ENCODE peak calls at places on chromosome 20, in nine cellular contexts. H, B, W, L, C, O, J, E and A are unnamed samples. For H3K4me1, the result is how much of the 10 kb centered on the place peaks cover.

GRCh38 chr20:24782801-24783630 is 166.1 kb upstream of the CST7 start:
- DNase-seq in O (no peak), W (peak), L (peak), H (no peak), B (peak), C (peak), J (peak), E (no peak), A (no peak)

GRCh38 chr20:20318318-20319161 is 49.4 kb upstream of the INSM1 start:
- DNase-seq in W (no peak), H (no peak), B (no peak), E (no peak), O (no peak), C (no peak), L (no peak), J (no peak), A (no peak)

GRCh38 chr20:51946581-51946980 is 144.3 kb upstream of the SALL4 start:
- DNase-seq in B (no peak), C (no peak), J (no peak), L (no peak), W (no peak), H (no peak), O (no peak), E (no peak), A (no peak)

GRCh38 chr20:57804470-57805250 is 94.8 kb upstream of the PMEPA1 start:
- DNase-seq in O (no peak), H (no peak), C (no peak), W (no peak), E (no peak), B (no peak), J (no peak), L (no peak), A (no peak)

GRCh38 chr20:50724851-50725721 is 6.3 kb upstream of the PARD6B start:
- DNase-seq in L (peak), J (peak), E (peak), C (peak), O (no peak), H (peak), W (peak), B (peak), A (no peak)

GRCh38 chr20:24842591-24843442 is 106.3 kb upstream of the CST7 start:
- DNase-seq in C (no peak), W (no peak), L (no peak), O (no peak), B (no peak), J (no peak), H (no peak), E (no peak), A (no peak)

GRCh38 chr20:15706719-15707118 is 866.5 kb downstream of the KIF16B start:
- DNase-seq in H (no peak), B (no peak), L (no peak), O (no peak), E (no peak), J (no peak), C (no peak), W (peak), A (no peak)

GRCh38 chr20:20338133-20338730 is 29.7 kb upstream of the INSM1 start:
- DNase-seq in O (no peak), W (no peak), J (no peak), H (no peak), E (no peak), C (no peak), L (no peak), B (no peak), A (no peak)

GRCh38 chr20:1183153-1183552 is 1.6 kb downstream of the TMEM74B start:
- DNase-seq in H (no peak), O (no peak), C (no peak), L (no peak), J (no peak), E (no peak), W (no peak), B (no peak), A (no peak)

GRCh38 chr20:62819494-62820174 is 2.8 kb downstream of the COL9A3 start:
- DNase-seq in O (no peak), B (no peak), C (no peak), L (no peak), J (no peak), H (no peak), E (peak), W (peak), A (no peak)

GRCh38 chr20:64258071-64258823 is 2.7 kb downstream of the PCMTD2 start:
- DNase-seq in B (no peak), E (no peak), C (no peak), O (no peak), W (no peak), L (no peak), J (no peak), H (no peak), A (no peak)

GRCh38 chr20:64255361-64256281 is at the start of gene PCMTD2:
- DNase-seq in E (peak), B (peak), L (peak), W (peak), O (peak), H (peak), J (peak), C (peak), A (peak)

GRCh38 chr20:64256282-64256947 is 867 bp downstream of the PCMTD2 start:
- DNase-seq in C (no peak), J (no peak), H (no peak), W (no peak), L (no peak), E (no peak), O (no peak), B (peak), A (no peak)

GRCh38 chr20:64254571-64255360 is 782 bp upstream of the PCMTD2 start:
- DNase-seq in O (no peak), H (no peak), C (no peak), W (peak), J (peak), B (no peak), E (no peak), L (no peak), A (no peak)

DNA sequence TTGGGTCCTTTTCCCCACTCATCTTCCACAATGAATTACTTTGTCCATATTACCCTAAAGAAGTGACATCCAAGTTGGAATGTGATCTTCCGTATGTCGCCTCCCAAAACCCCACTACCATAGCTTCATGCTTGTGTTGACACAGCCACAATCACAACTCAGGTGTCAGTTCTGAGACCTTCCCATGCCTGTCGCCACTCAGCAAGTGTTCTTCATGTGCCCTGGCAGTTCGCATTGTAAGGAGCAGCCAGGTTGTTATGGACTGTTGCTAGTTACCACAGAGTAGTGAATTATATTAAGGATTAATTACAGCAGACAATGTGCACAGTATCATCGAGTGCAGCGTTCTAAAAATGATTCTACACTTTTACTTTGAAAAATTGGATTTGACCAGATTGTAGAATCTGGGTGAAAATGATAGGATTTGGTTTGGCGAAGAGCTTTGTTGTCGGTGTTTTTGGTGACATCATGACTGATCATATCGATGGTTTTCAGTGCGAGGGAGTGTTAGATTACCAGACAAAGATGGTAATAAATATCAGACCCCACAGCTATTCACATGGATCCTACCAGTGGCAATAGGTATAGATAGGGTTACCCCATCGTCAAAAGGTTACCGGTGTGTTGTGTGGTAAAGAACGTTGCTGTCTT is 1.7 kb downstream of the PCMTD2 start:
- DNase-seq in H (no peak), B (no peak), L (no peak), W (no peak), C (no peak), O (no peak), E (no peak), J (no peak), A (no peak)
- H3K4me3 ChIP-seq in H (no peak), B (peak), L (peak), W (peak), C (no peak), O (peak), E (peak), J (peak), A (no peak)

DNA sequence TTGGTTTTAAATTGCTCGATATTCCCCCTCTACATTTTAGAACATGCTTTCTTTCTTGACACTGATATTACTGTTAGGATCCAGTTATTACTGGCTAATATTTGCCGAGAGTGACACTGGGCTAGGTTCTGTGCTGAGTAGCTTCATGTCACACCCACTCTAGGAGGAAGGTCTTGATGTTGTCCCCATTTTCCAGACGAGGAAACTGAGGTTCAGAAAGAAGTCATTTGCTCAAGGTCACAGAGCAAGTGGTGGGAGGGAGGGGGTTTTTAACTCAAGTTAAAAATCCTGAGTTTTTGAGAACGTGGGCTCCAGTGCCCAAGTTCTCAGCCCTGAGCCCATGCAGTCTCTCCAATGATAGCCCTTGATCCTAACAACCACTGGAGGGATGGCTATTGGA is 18.9 kb downstream of the TGM2 start:
- DNase-seq in E (no peak), O (no peak), W (no peak), H (no peak), J (no peak), C (no peak), L (no peak), B (no peak), A (no peak)
- H3K4me1 ChIP-seq in E (half or more), O (under half), W (under half), H (under half), J (under half), C (under half), L (under half), B (under half), A (under half)

GRCh38 chr20:52972965-52973819 is 1.0 kb downstream of the TSHZ2 start:
- DNase-seq in W (no peak), E (no peak), L (peak), C (peak), J (no peak), O (peak), B (no peak), H (no peak), A (no peak)

GRCh38 chr20:52975024-52975732 is 3.0 kb downstream of the TSHZ2 start:
- DNase-seq in C (peak), L (no peak), H (no peak), E (no peak), B (no peak), W (peak), O (peak), J (no peak), A (no peak)

GRCh38 chr20:52972190-52972937 is at the start of gene TSHZ2:
- DNase-seq in C (peak), O (peak), W (no peak), J (peak), L (no peak), E (no peak), B (no peak), H (no peak), A (no peak)

GRCh38 chr20:52974155-52974554 is 2.0 kb downstream of the TSHZ2 start:
- DNase-seq in L (no peak), J (no peak), O (peak), B (no peak), W (no peak), C (no peak), E (no peak), H (no peak), A (no peak)

GRCh38 chr20:52971498-52972189 is 514 bp upstream of the TSHZ2 start:
- DNase-seq in B (no peak), C (no peak), J (no peak), L (peak), W (no peak), O (no peak), H (no peak), E (no peak), A (no peak)
- H3K4me3 ChIP-seq in B (no peak), C (no peak), J (peak), L (peak), W (peak), O (peak), H (peak), E (no peak), A (no peak)

DNA sequence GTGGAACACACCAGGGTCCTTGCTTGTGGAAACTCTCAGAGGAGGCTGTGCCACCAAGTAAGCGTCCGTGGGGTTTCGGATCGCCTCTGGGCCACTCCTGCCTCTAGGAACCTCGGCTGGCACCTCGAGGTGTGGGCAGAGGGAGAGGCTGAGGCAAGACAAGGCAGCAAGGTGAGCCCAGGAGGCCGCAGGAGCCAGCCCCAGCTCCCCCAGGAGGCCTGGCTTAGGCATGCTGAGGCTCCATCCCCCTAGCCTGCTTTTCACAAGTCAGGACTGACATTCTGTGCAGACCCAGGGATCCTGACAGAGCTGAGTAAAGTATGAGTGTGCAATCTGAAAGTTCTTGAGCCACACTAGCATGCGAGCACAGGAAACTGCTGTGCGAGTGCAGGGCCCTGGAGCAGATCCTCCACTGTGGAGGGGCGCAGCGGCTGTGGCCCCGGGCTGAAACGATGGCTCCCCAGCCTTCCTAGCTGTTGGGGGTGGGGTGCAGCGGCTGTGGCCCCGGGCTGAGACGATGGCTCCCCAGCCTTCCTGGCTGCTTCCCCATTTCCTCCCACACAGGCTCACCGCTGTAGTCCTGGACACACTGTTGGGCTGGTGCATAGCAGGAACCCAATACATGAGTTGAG is 75.2 kb upstream of the CD93 start:
- DNase-seq in E (no peak), C (no peak), L (no peak), H (no peak), W (no peak), O (no peak), B (no peak), J (peak), A (no peak)
- H3K4me1 ChIP-seq in E (under half), C (under half), L (under half), H (under half), W (under half), O (under half), B (half or more), J (under half), A (under half)

GRCh38 chr20:4808872-4809271 is 87.2 kb downstream of the PRND start:
- DNase-seq in O (no peak), B (no peak), C (no peak), L (no peak), J (no peak), E (no peak), H (no peak), W (no peak), A (no peak)

GRCh38 chr20:4811661-4812181 is 90.0 kb downstream of the PRND start:
- DNase-seq in L (no peak), W (no peak), B (no peak), H (no peak), C (peak), O (peak), E (no peak), J (peak), A (no peak)

GRCh38 chr20:4811257-4811656 is 89.5 kb downstream of the PRND start:
- DNase-seq in L (no peak), C (no peak), J (no peak), B (no peak), H (no peak), E (no peak), O (no peak), W (no peak), A (no peak)

GRCh38 chr20:4809707-4810106 is 88.0 kb downstream of the PRND start:
- DNase-seq in J (no peak), C (no peak), B (no peak), L (no peak), H (no peak), E (no peak), O (peak), W (no peak), A (no peak)

DNA sequence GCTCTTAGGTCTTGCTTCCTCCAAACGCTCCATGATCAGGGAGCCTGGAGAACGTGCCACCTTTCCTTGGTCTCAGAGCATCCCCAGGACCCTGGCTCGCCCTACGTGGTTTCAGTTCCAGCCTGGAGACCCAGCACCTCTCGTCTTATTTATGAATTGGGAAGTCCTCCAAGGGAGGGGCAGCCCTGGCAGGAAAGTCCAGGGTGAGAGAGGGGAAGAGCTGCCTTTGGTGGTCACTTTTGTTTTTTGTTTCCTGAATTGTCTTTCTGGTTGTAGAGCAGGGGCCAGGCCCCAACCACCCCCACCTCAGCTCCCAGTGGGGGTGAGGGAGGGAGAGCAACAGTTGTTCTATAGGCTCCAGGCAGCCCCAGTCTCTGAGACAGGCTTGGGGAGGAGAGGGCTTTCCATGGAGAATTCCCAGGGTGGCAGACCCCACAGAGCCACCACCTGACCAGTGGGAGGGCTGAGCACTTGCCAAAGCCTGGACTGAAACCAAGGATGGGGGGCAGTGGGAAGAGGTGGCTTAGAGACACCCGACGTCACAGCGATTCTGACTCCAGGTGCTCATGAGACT is 88.8 kb downstream of the PRND start:
- DNase-seq in E (no peak), W (no peak), C (no peak), B (no peak), O (no peak), H (no peak), L (no peak), J (no peak), A (no peak)
- H3K4me3 ChIP-seq in E (no peak), W (no peak), C (no peak), B (no peak), O (no peak), H (no peak), L (no peak), J (no peak), A (no peak)

DNA sequence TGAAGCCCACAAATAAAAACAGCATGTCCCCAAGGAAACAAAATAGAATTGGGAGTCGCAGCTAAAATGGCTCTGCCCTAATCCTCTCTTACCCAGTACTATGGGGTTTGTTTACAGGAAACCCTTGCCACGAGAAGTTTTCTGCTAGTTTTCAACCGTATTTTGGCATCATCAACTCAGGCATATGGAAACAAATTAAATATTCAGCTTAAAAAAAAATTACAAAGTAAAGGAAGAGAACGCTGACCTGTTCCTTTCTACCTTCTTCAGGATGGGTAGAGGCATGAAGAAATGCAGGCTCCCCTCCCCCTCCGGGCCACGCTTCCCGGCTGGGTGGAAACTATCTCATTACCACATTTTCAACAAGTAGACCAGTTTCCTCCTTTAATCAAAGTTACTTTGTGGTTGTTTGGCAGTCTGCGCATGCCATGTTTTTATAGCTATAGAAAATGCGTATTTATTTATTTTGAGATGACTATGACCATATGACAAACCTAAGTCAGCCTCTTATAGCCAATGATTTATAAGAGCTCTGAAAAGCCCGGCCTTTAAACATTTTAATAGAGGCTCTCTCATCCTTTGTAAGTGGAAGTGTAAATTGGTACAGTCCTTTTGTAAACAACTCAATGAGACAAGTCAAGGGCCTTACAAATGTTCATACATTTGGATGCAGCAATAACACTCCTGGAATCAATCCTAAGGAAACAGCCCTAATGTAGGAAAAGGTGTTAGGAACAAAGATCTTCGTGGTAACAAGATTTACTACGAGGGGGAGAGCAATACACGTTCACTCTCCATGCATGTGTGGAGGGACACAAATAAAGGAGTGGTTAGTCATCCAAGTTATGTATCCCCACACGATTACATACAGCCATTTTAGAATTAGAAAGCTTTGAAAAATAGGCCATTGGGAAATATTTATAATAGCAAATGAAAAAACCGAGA is 16.1 kb upstream of the ZNF217 start:
- DNase-seq in O (peak), B (peak), L (peak), W (peak), E (no peak), C (no peak), H (no peak), J (no peak), A (peak)
- H3K4me1 ChIP-seq in O (under half), B (half or more), L (under half), W (half or more), E (under half), C (under half), H (under half), J (under half), A (under half)

GRCh38 chr20:47316776-47317126 is 39.7 kb downstream of the ZMYND8 start:
- DNase-seq in J (no peak), E (no peak), B (peak), W (no peak), L (no peak), O (no peak), C (no peak), H (no peak), A (no peak)

GRCh38 chr20:47318596-47319516 is 37.6 kb downstream of the ZMYND8 start:
- DNase-seq in C (peak), L (peak), E (peak), H (no peak), O (no peak), W (peak), B (peak), J (peak), A (peak)

GRCh38 chr20:47317127-47317895 is 39.2 kb downstream of the ZMYND8 start:
- DNase-seq in L (peak), E (peak), B (peak), H (no peak), C (peak), O (peak), J (peak), W (peak), A (no peak)

GRCh38 chr20:47319517-47320252 is 36.8 kb downstream of the ZMYND8 start:
- DNase-seq in E (peak), W (peak), H (no peak), J (no peak), B (peak), C (peak), L (peak), O (no peak), A (peak)

DNA sequence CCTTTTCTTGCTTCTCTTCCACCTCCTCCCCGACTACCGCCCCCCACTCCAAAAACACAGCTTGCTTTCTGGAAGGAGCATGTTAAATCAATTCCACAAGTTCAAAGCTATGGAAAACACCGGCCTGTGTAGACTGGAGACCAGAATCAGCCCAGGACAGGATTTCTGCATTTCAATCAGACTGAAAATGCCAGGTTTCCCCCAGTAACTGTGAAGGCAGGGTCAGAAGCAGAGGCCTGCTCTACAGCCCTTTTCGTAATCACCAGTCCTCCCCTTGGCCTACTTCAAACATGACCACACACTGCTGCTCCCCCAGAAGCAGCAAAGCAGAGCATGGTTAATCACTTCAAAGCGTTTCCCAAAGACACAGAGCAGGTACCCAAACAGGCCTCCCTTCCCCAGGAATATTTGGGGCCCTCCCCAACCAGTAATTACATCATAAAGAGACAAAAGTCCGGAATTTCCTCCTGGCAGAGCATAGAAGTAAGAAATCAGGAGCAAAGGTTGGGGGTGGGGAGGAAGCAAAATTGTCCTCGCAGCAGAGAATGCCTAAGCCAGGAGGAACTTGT is 38.4 kb downstream of the ZMYND8 start:
- DNase-seq in C (no peak), O (no peak), J (no peak), W (peak), B (peak), H (no peak), E (peak), L (no peak), A (no peak)
- H3K4me3 ChIP-seq in C (no peak), O (no peak), J (peak), W (peak), B (peak), H (no peak), E (peak), L (peak), A (peak)